ENCODE peak calls at places on chromosomes 7 and 10, in four cellular contexts. Z is CD4-positive, alpha-beta memory T cell; U is cardiac muscle cell; N is psoas muscle. J is an unnamed sample. For H3K9me3, the result is how much of the 10 kb centered on the place peaks cover.

GRCh38 chr7:2213551-2214215 is 19.1 kb downstream of the MAD1L1 start:
- DNase-seq in U (no peak), Z (no peak), N (no peak), J (no peak)

GRCh38 chr10:49502358-49502757 is 36.6 kb downstream of the ERCC6 start:
- DNase-seq in N (no peak), Z (no peak), U (no peak), J (no peak)

GRCh38 chr7:92697414-92697813 is 107.2 kb upstream of the FAM133B start:
- DNase-seq in N (no peak), U (no peak), Z (no peak), J (no peak)

GRCh38 chr7:100894860-100895700 is 608 bp downstream of the ACHE start:
- DNase-seq in Z (peak), U (peak), N (peak), J (peak)

GRCh38 chr10:13865758-13866491 is 279.2 kb downstream of the PRPF18 start:
- DNase-seq in U (no peak), N (peak), Z (no peak), J (no peak)

GRCh38 chr7:15478401-15478800 is 83.4 kb downstream of the AGMO start:
- DNase-seq in U (peak), N (no peak), Z (no peak), J (no peak)

GRCh38 chr7:98217623-98218582 is 6.7 kb downstream of the BHLHA15 start:
- DNase-seq in U (no peak), N (no peak), Z (no peak), J (no peak)

GRCh38 chr10:86964061-86964846 is 4.0 kb upstream of the ADIRF start:
- DNase-seq in Z (no peak), N (no peak), U (no peak), J (no peak)

GRCh38 chr7:118158766-118159165 is 25.2 kb upstream of the LSM8 start:
- DNase-seq in U (no peak), Z (no peak), N (no peak), J (no peak)

GRCh38 chr10:32446701-32447406 is 914 bp downstream of the CCDC7 start:
- DNase-seq in N (no peak), Z (peak), U (no peak), J (no peak)

GRCh38 chr7:26365077-26365896 is 73.6 kb downstream of the SNX10 start:
- DNase-seq in N (no peak), Z (peak), U (peak), J (peak)

GRCh38 chr10:117477241-117477947 is 65.2 kb upstream of the EMX2 start:
- DNase-seq in Z (no peak), U (no peak), N (peak), J (no peak)

GRCh38 chr7:116235380-116235779 is 25.0 kb downstream of the TES start:
- DNase-seq in Z (no peak), N (no peak), U (no peak), J (no peak)

GRCh38 chr7:5388905-5389433 is 34.7 kb downstream of the TNRC18 start:
- DNase-seq in N (no peak), Z (no peak), U (no peak), J (no peak)

GRCh38 chr7:19899517-19899916 is 126.1 kb upstream of the TMEM196 start:
- DNase-seq in U (no peak), Z (no peak), N (no peak), J (no peak)

GRCh38 chr10:938954-939678 is 7.6 kb upstream of the LARP4B start:
- DNase-seq in N (no peak), Z (no peak), U (no peak), J (no peak)

GRCh38 chr10:66934711-66935110 is 8.9 kb downstream of the LRRTM3 start:
- DNase-seq in U (no peak), Z (no peak), N (no peak), J (no peak)

GRCh38 chr7:2440608-2441245 is 35.5 kb downstream of the GRIFIN start:
- DNase-seq in U (peak), N (no peak), Z (no peak), J (no peak)

GRCh38 chr10:117363027-117363426 is 12.2 kb downstream of the PDZD8 start:
- DNase-seq in U (no peak), N (no peak), Z (no peak), J (no peak)

DNA sequence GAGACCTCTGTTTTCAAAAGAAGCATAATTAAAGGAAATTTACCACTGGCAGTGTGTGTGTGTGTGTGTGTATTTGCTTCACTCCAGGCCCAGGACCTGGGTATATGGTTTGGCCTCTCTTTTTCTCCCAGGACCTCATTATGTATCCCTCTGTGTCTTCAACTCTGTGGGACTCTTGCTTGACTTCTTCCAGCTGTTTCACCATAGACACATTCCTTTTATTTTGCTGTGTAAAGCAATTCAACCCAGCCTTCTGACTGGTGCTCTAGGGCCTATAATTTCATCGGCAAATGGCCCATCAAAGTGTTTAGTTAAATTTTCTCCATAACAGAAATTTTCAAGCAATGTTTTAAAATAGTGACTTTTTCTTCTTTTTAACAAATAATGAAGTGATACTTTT is 954.3 kb downstream of the CNTNAP2 start:
- DNase-seq in N (no peak), U (no peak), Z (no peak), J (no peak)
- H3K9me3 ChIP-seq in N (under half), U (under half), Z (under half), J (under half)

GRCh38 chr7:157610671-157611295 is 274.0 kb downstream of the DNAJB6 start:
- DNase-seq in N (no peak), U (peak), Z (no peak), J (no peak)
- H3K9me3 ChIP-seq in N (under half), U (under half), Z (under half), J (under half)

DNA sequence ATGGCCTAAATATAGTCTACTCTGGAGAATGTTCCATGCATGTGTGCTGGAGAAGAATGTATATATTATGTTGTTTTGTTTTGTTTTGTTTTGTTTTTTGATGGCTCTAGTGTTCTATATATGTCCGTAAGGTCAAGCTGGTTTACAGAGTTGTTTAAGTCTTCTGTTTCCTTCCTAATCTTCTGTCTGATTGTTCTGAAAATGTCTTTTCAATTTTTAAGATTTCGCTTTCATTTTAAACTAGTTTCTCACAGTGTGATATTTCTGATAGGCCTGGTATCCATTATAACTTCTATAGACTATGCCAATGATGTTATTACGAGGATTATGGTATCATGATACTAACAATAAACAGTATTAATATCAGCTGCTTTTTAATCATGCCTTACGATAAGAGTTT is 1126.3 kb upstream of the SORCS1 start:
- DNase-seq in N (no peak), U (no peak), Z (no peak), J (no peak)
- H3K9me3 ChIP-seq in N (under half), U (under half), Z (under half), J (under half)

DNA sequence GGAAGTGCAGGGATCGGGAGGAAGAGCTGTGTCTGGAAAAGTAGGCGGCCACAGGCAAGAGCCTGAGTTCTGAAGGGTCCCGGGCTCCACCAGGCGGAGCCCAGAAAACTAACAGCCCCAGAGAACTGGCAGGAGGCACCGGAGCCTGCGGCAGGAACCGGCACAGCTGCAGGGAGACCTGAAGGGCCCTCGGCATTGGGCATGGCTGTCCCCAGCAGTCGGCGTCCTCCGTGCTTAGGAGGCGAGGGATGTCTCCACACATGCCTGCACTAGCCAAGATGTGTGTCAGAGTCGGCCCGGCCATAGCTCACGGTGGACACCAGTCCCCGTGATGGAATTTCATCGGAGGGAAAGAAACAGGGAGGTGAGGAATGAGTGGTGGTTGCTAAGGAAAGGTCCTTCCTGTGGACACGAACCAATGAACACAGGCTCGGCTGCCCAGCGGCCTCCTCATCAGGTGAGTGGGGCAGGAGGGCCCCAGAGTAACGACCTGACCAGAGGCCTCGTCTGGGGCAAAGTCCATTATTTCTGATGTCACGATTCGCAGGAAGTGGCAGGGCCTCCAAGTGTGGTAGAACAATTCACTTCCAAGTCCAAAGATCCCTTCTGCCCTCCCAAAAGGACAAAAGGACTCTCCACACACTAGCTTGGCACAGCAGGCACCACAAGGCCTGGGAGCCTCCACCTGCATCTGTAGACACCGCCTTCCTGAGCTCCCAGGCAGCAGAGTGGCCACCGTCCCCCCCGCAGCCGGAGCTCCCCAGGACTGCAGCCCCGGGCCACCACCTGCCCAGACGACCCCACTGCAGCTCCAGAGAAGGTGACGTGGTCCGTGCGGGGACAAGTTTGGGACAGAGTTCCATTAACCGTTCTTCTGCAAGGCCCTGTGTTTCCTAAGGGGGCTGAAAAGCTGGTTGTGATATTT is 444.2 kb downstream of the PTPRN2 start:
- DNase-seq in U (no peak), Z (no peak), N (no peak), J (no peak)
- H3K9me3 ChIP-seq in U (under half), Z (under half), N (under half), J (under half)

DNA sequence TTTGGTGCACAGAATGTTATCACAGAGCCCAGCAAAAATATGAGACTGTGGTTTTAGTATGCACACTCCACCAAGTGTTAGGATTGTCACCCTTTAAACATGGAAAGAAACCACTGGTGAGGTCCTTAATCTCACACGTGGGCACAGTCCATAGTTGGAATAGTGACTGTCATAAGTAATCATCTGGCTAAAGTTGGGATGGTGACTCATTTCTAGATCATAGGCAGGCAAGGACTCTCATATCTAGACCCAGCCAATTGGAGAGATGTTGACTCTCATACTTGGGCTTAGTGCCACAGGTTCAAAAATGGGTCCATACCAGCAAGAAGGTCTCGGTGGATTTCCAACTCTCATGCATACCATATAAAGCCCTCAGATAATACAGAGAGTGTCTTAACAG is 39.6 kb upstream of the ZNF680 start:
- DNase-seq in Z (no peak), N (no peak), U (no peak), J (no peak)
- H3K9me3 ChIP-seq in Z (under half), N (under half), U (under half), J (under half)

DNA sequence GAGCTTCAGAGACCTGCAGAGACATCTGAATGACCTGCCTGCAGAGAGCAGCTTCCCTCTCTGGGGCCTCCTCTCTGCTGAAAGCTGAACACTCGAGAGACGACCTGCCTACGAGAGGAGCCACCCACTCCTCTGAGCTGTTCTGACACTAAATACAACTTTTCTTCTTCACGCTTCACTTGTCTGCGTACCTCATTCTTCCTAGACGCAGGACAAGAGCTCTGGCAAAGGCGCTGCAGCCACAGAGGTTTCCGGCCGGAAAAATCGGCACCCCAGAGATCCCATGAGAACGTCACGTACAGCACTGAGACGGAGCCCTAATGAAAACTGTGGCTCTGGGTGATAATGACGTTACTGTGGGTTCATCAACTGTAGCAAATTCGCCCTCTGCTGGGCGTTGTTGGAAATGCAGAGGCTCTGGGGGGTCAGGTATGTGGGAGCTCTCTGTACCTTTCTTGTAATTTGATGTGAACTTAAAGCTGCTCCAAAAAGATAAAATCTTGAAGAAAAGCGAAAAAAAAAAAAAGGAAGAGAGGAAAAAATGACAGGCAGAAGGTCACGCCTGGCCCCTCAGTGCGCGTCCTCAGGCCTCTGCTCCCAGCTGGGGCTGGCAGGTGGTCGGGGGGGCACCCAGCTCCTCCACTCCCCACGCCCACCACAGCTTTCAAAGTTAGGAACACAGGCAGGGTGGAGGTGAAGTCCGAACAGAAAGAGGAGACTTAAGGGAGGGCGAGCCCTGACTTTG is 120.7 kb downstream of the DYNC2I1 start:
- DNase-seq in U (peak), N (peak), Z (peak), J (peak)
- H3K9me3 ChIP-seq in U (under half), N (under half), Z (under half), J (under half)

DNA sequence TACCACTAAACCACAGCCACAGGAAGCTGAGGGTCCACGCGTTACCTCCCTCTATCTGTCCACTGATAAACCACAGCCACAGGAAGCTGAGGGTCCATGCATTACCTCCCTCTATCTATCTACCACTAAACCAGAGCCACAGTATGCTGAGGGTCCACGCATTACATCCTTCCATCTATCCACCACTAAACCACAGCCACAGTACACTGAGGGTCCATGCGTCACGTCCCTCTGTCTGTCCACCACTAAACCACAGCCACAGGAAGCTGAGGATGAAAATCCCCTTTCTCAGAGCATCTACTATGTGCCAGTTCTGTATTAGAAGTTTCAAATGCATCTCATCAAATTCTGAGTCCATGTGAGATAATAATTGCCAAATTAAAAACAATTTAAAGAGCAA is 589.3 kb downstream of the DNAJB6 start:
- DNase-seq in U (no peak), N (no peak), Z (no peak), J (no peak)
- H3K9me3 ChIP-seq in U (under half), N (under half), Z (under half), J (under half)